ENCODE peak calls at places on chromosomes 3 and 15, in ten cellular contexts. S is Right ventricle myocardium superior; Y is NCI-H774; D is iris pigment epithelial cell; T is renal cortical epithelial cell; C is hepatic stellate cell; E is stimulated activated CD8-positive, alpha-beta memory T cell treated with anti-CD3 and anti-CD28 coated beads, Interleukin-12 subunit alpha, Interleukin-12 subunit beta, amount 100 ng/mL, for 1 hour; O is GM13977; K is NCI-H1105 treated with DMSO at 0.1 percent for 48 hours; X is BJ. L is an unnamed sample.
A peak's percentile ranks its signal among the peaks of the same experiment; 100 is the strongest.

GRCh38 chr15:61910839-61911369 is 149.3 kb downstream of the VPS13C start:
- DNase-seq in S (no peak), Y (no peak), D (peak; percentile 36), T (no peak), C (no peak), E (no peak), O (no peak), K (peak; percentile 26), X (no peak), L (no peak)

GRCh38 chr3:148697311-148698189 is at the start of gene AGTR1:
- DNase-seq in S (peak; percentile 82), Y (no peak), D (peak; percentile 46), T (no peak), C (peak; percentile 55), E (no peak), O (no peak), K (peak; percentile 15), X (no peak), L (peak; percentile 31)

GRCh38 chr3:124296416-124296815 is 304.5 kb upstream of the ROPN1 start:
- DNase-seq in S (no peak), Y (no peak), D (no peak), T (no peak), C (no peak), E (no peak), O (no peak), K (no peak), X (no peak), L (no peak)

GRCh38 chr3:148882288-148882687 is 17.2 kb downstream of the CPA3 start:
- DNase-seq in S (no peak), Y (peak; percentile 20), D (peak; percentile 88), T (peak; percentile 3), C (no peak), E (no peak), O (no peak), K (peak; percentile 61), X (no peak), L (peak; percentile 20)

GRCh38 chr15:83284563-83285283 is at the start of gene BNC1:
- DNase-seq in S (no peak), Y (no peak), D (peak; percentile 50), T (no peak), C (no peak), E (no peak), O (peak; percentile 29), K (no peak), X (no peak), L (no peak)

GRCh38 chr15:60523056-60523455 is 44.1 kb upstream of the ICE2 start:
- DNase-seq in S (no peak), Y (no peak), D (peak; percentile 70), T (no peak), C (peak; percentile 14), E (no peak), O (no peak), K (no peak), X (no peak), L (peak; percentile 37)

GRCh38 chr15:26128611-26129140 is 265.5 kb upstream of the ATP10A start:
- DNase-seq in S (no peak), Y (no peak), D (no peak), T (no peak), C (no peak), E (no peak), O (no peak), K (no peak), X (no peak), L (peak; percentile 65)

GRCh38 chr3:11310258-11310657 is 38.1 kb downstream of the ATG7 start:
- DNase-seq in S (no peak), Y (no peak), D (no peak), T (no peak), C (no peak), E (no peak), O (no peak), K (no peak), X (no peak), L (no peak)

GRCh38 chr15:68619303-68619698 is 40.5 kb downstream of the CORO2B start:
- DNase-seq in S (no peak), Y (no peak), D (no peak), T (no peak), C (no peak), E (no peak), O (no peak), K (peak; percentile 65), X (no peak), L (no peak)

GRCh38 chr3:11661052-11661656 is 17.4 kb upstream of the VGLL4 start:
- DNase-seq in S (no peak), Y (no peak), D (no peak), T (peak; percentile 13), C (no peak), E (no peak), O (no peak), K (no peak), X (no peak), L (no peak)

GRCh38 chr3:77795013-77795412 is 755.1 kb downstream of the ROBO2 start:
- DNase-seq in S (no peak), Y (no peak), D (no peak), T (no peak), C (no peak), E (no peak), O (no peak), K (peak; percentile 84), X (no peak), L (no peak)